ENCODE peak calls at places on chromosomes 11 and 22, in nine cellular contexts. One of them, this sample, is unnamed.

GRCh38 chr11:62770778-62771143 is 435 bp upstream of the TAF6L start:
- DNase-seq in neural progenitor cell: no peak
- DNase-seq in tibial artery: peak; percentile 75
- DNase-seq in A673: no peak
- DNase-seq in endothelial cell of umbilical vein: no peak
- DNase-seq in right atrium auricular region: no peak
- DNase-seq in NT2/D1: no peak
- DNase-seq in suprapubic skin: no peak
- DNase-seq in CD8-positive, alpha-beta memory T cell: no peak
- DNase-seq in this sample: no peak

GRCh38 chr11:117492578-117493251 is 165.1 kb downstream of the CEP164 start:
- DNase-seq in neural progenitor cell: peak; percentile 89
- DNase-seq in tibial artery: no peak
- DNase-seq in A673: peak; percentile 19
- DNase-seq in endothelial cell of umbilical vein: no peak
- DNase-seq in right atrium auricular region: no peak
- DNase-seq in NT2/D1: no peak
- DNase-seq in suprapubic skin: no peak
- DNase-seq in CD8-positive, alpha-beta memory T cell: no peak
- DNase-seq in this sample: no peak

GRCh38 chr11:46723359-46723680 is 4.3 kb downstream of the F2 start:
- DNase-seq in neural progenitor cell: no peak
- DNase-seq in tibial artery: no peak
- DNase-seq in A673: no peak
- DNase-seq in endothelial cell of umbilical vein: no peak
- DNase-seq in right atrium auricular region: no peak
- DNase-seq in NT2/D1: no peak
- DNase-seq in suprapubic skin: no peak
- DNase-seq in CD8-positive, alpha-beta memory T cell: no peak
- DNase-seq in this sample: no peak

GRCh38 chr11:106186630-106187029 is 109.2 kb downstream of the AASDHPPT start:
- DNase-seq in neural progenitor cell: no peak
- DNase-seq in tibial artery: no peak
- DNase-seq in A673: no peak
- DNase-seq in endothelial cell of umbilical vein: no peak
- DNase-seq in right atrium auricular region: no peak
- DNase-seq in NT2/D1: no peak
- DNase-seq in suprapubic skin: no peak
- DNase-seq in CD8-positive, alpha-beta memory T cell: no peak
- DNase-seq in this sample: no peak

GRCh38 chr11:64834723-64835615 is 9.5 kb downstream of the CDC42BPG start:
- DNase-seq in neural progenitor cell: no peak
- DNase-seq in tibial artery: no peak
- DNase-seq in A673: no peak
- DNase-seq in endothelial cell of umbilical vein: no peak
- DNase-seq in right atrium auricular region: no peak
- DNase-seq in NT2/D1: no peak
- DNase-seq in suprapubic skin: no peak
- DNase-seq in CD8-positive, alpha-beta memory T cell: no peak
- DNase-seq in this sample: no peak

GRCh38 chr11:82521427-82521826 is 212.2 kb downstream of the FAM181B start:
- DNase-seq in neural progenitor cell: no peak
- DNase-seq in tibial artery: no peak
- DNase-seq in A673: peak; percentile 43
- DNase-seq in endothelial cell of umbilical vein: no peak
- DNase-seq in right atrium auricular region: no peak
- DNase-seq in NT2/D1: no peak
- DNase-seq in suprapubic skin: no peak
- DNase-seq in CD8-positive, alpha-beta memory T cell: no peak
- DNase-seq in this sample: peak; percentile 52

GRCh38 chr22:23787910-23788309 is 1.1 kb downstream of the SMARCB1 start:
- DNase-seq in neural progenitor cell: peak; percentile 1
- DNase-seq in tibial artery: no peak
- DNase-seq in A673: no peak
- DNase-seq in endothelial cell of umbilical vein: no peak
- DNase-seq in right atrium auricular region: no peak
- DNase-seq in NT2/D1: no peak
- DNase-seq in suprapubic skin: no peak
- DNase-seq in CD8-positive, alpha-beta memory T cell: no peak
- DNase-seq in this sample: no peak

GRCh38 chr11:15629690-15630321 is 515.1 kb downstream of the INSC start:
- DNase-seq in neural progenitor cell: peak; percentile 68
- DNase-seq in tibial artery: no peak
- DNase-seq in A673: peak; percentile 43
- DNase-seq in endothelial cell of umbilical vein: no peak
- DNase-seq in right atrium auricular region: no peak
- DNase-seq in NT2/D1: no peak
- DNase-seq in suprapubic skin: no peak
- DNase-seq in CD8-positive, alpha-beta memory T cell: no peak
- DNase-seq in this sample: no peak

GRCh38 chr11:56855217-56855616 is 106.7 kb upstream of the OR9G4 start:
- DNase-seq in neural progenitor cell: no peak
- DNase-seq in tibial artery: no peak
- DNase-seq in A673: no peak
- DNase-seq in endothelial cell of umbilical vein: no peak
- DNase-seq in right atrium auricular region: no peak
- DNase-seq in NT2/D1: no peak
- DNase-seq in suprapubic skin: no peak
- DNase-seq in CD8-positive, alpha-beta memory T cell: no peak
- DNase-seq in this sample: no peak

GRCh38 chr11:64913171-64913727 is 3.8 kb downstream of the ATG2A start:
- DNase-seq in neural progenitor cell: no peak
- DNase-seq in tibial artery: no peak
- DNase-seq in A673: no peak
- DNase-seq in endothelial cell of umbilical vein: no peak
- DNase-seq in right atrium auricular region: no peak
- DNase-seq in NT2/D1: no peak
- DNase-seq in suprapubic skin: no peak
- DNase-seq in CD8-positive, alpha-beta memory T cell: no peak
- DNase-seq in this sample: no peak

GRCh38 chr11:130166457-130166784 is 6.8 kb downstream of the ST14 start:
- DNase-seq in neural progenitor cell: no peak
- DNase-seq in tibial artery: no peak
- DNase-seq in A673: no peak
- DNase-seq in endothelial cell of umbilical vein: peak; percentile 32
- DNase-seq in right atrium auricular region: no peak
- DNase-seq in NT2/D1: no peak
- DNase-seq in suprapubic skin: no peak
- DNase-seq in CD8-positive, alpha-beta memory T cell: no peak
- DNase-seq in this sample: no peak

GRCh38 chr11:1731451-1732059 is 18.8 kb downstream of the IFITM10 start:
- DNase-seq in neural progenitor cell: no peak
- DNase-seq in tibial artery: peak; percentile 9
- DNase-seq in A673: no peak
- DNase-seq in endothelial cell of umbilical vein: no peak
- DNase-seq in right atrium auricular region: no peak
- DNase-seq in NT2/D1: no peak
- DNase-seq in suprapubic skin: no peak
- DNase-seq in CD8-positive, alpha-beta memory T cell: no peak
- DNase-seq in this sample: no peak

GRCh38 chr11:128686745-128687177 is 7.1 kb upstream of the FLI1 start:
- DNase-seq in neural progenitor cell: peak; percentile 77
- DNase-seq in tibial artery: no peak
- DNase-seq in A673: no peak
- DNase-seq in endothelial cell of umbilical vein: peak; percentile 53
- DNase-seq in right atrium auricular region: no peak
- DNase-seq in NT2/D1: no peak
- DNase-seq in suprapubic skin: no peak
- DNase-seq in CD8-positive, alpha-beta memory T cell: peak; percentile 53
- DNase-seq in this sample: no peak

GRCh38 chr11:46264976-46265375 is 12.5 kb upstream of the CREB3L1 start:
- DNase-seq in neural progenitor cell: no peak
- DNase-seq in tibial artery: no peak
- DNase-seq in A673: no peak
- DNase-seq in endothelial cell of umbilical vein: no peak
- DNase-seq in right atrium auricular region: no peak
- DNase-seq in NT2/D1: no peak
- DNase-seq in suprapubic skin: no peak
- DNase-seq in CD8-positive, alpha-beta memory T cell: no peak
- DNase-seq in this sample: no peak

GRCh38 chr22:28799125-28799833 is 1.1 kb downstream of the XBP1 start:
- DNase-seq in neural progenitor cell: peak; percentile 32
- DNase-seq in tibial artery: peak; percentile 80
- DNase-seq in A673: peak; percentile 69
- DNase-seq in endothelial cell of umbilical vein: peak; percentile 82
- DNase-seq in right atrium auricular region: peak; percentile 89
- DNase-seq in NT2/D1: no peak
- DNase-seq in suprapubic skin: peak; percentile 87
- DNase-seq in CD8-positive, alpha-beta memory T cell: peak; percentile 29
- DNase-seq in this sample: peak; percentile 83

GRCh38 chr22:40196628-40197027 is 18.9 kb downstream of the TNRC6B start:
- DNase-seq in neural progenitor cell: no peak
- DNase-seq in tibial artery: no peak
- DNase-seq in A673: peak; percentile 65
- DNase-seq in endothelial cell of umbilical vein: peak; percentile 85
- DNase-seq in right atrium auricular region: no peak
- DNase-seq in NT2/D1: no peak
- DNase-seq in suprapubic skin: no peak
- DNase-seq in CD8-positive, alpha-beta memory T cell: no peak
- DNase-seq in this sample: no peak

GRCh38 chr11:15955595-15955994 is 400.8 kb downstream of the SOX6 start:
- DNase-seq in neural progenitor cell: no peak
- DNase-seq in tibial artery: no peak
- DNase-seq in A673: no peak
- DNase-seq in endothelial cell of umbilical vein: no peak
- DNase-seq in right atrium auricular region: no peak
- DNase-seq in NT2/D1: no peak
- DNase-seq in suprapubic skin: no peak
- DNase-seq in CD8-positive, alpha-beta memory T cell: no peak
- DNase-seq in this sample: no peak

GRCh38 chr11:69355346-69355940 is 61.5 kb downstream of the MYEOV start:
- DNase-seq in neural progenitor cell: no peak
- DNase-seq in tibial artery: peak; percentile 47
- DNase-seq in A673: no peak
- DNase-seq in endothelial cell of umbilical vein: no peak
- DNase-seq in right atrium auricular region: peak; percentile 52
- DNase-seq in NT2/D1: no peak
- DNase-seq in suprapubic skin: peak; percentile 56
- DNase-seq in CD8-positive, alpha-beta memory T cell: no peak
- DNase-seq in this sample: no peak

GRCh38 chr11:1953489-1954284 is 6.6 kb downstream of the MRPL23 start:
- DNase-seq in neural progenitor cell: no peak
- DNase-seq in tibial artery: peak; percentile 60
- DNase-seq in A673: no peak
- DNase-seq in endothelial cell of umbilical vein: no peak
- DNase-seq in right atrium auricular region: peak; percentile 43
- DNase-seq in NT2/D1: no peak
- DNase-seq in suprapubic skin: peak; percentile 58
- DNase-seq in CD8-positive, alpha-beta memory T cell: no peak
- DNase-seq in this sample: peak; percentile 11

GRCh38 chr11:130037058-130037457 is 32.6 kb upstream of the APLP2 start:
- DNase-seq in neural progenitor cell: no peak
- DNase-seq in tibial artery: no peak
- DNase-seq in A673: no peak
- DNase-seq in endothelial cell of umbilical vein: peak; percentile 65
- DNase-seq in right atrium auricular region: no peak
- DNase-seq in NT2/D1: no peak
- DNase-seq in suprapubic skin: no peak
- DNase-seq in CD8-positive, alpha-beta memory T cell: no peak
- DNase-seq in this sample: no peak

DNA sequence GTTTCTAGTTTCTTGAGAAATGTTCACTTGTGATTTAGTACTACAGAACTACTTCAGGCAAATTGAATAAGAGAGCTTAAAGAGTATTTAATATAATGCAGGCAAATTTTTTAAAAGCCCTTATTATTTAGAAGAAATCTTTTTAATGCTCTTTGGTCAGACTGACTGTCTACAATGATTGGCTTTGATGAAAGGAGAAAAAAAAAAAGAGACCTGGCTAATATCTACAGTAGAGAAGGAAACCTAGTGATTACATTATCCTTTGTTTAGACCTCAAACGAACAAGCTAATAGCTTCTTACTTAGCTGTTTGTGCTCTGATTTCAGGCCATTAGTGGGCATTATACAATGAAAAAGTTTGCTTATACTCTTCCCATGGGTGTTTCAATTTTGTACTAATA is 1043.1 kb downstream of the JRKL start:
- DNase-seq in neural progenitor cell: no peak
- DNase-seq in tibial artery: no peak
- DNase-seq in A673: no peak
- DNase-seq in endothelial cell of umbilical vein: no peak
- DNase-seq in right atrium auricular region: no peak
- DNase-seq in NT2/D1: no peak
- DNase-seq in suprapubic skin: no peak
- DNase-seq in CD8-positive, alpha-beta memory T cell: no peak
- DNase-seq in this sample: no peak
- H3K9me3 ChIP-seq in neural progenitor cell: no peaks in the 10 kb centered on the region
- H3K9me3 ChIP-seq in tibial artery: no peaks in the 10 kb centered on the region
- H3K9me3 ChIP-seq in A673: no peaks in the 10 kb centered on the region
- H3K9me3 ChIP-seq in endothelial cell of umbilical vein: no peaks in the 10 kb centered on the region
- H3K9me3 ChIP-seq in right atrium auricular region: no peaks in the 10 kb centered on the region
- H3K9me3 ChIP-seq in NT2/D1: peaks cover 6% of the 10 kb centered on the region
- H3K9me3 ChIP-seq in suprapubic skin: no peaks in the 10 kb centered on the region
- H3K9me3 ChIP-seq in CD8-positive, alpha-beta memory T cell: peaks cover 5% of the 10 kb centered on the region
- H3K9me3 ChIP-seq in this sample: no peaks in the 10 kb centered on the region

GRCh38 chr22:38124236-38124974 is 13.9 kb upstream of the BAIAP2L2 start:
- DNase-seq in neural progenitor cell: peak; percentile 45
- DNase-seq in tibial artery: no peak
- DNase-seq in A673: no peak
- DNase-seq in endothelial cell of umbilical vein: no peak
- DNase-seq in right atrium auricular region: no peak
- DNase-seq in NT2/D1: no peak
- DNase-seq in suprapubic skin: no peak
- DNase-seq in CD8-positive, alpha-beta memory T cell: no peak
- DNase-seq in this sample: no peak
- H3K27me3 ChIP-seq in neural progenitor cell: no peaks in the 10 kb centered on the region
- H3K27me3 ChIP-seq in tibial artery: no peaks in the 10 kb centered on the region
- H3K27me3 ChIP-seq in A673: no peaks in the 10 kb centered on the region
- H3K27me3 ChIP-seq in endothelial cell of umbilical vein: no peaks in the 10 kb centered on the region
- H3K27me3 ChIP-seq in right atrium auricular region: no peaks in the 10 kb centered on the region
- H3K27me3 ChIP-seq in NT2/D1: no peaks in the 10 kb centered on the region
- H3K27me3 ChIP-seq in suprapubic skin: no peaks in the 10 kb centered on the region
- H3K27me3 ChIP-seq in CD8-positive, alpha-beta memory T cell: no peaks in the 10 kb centered on the region
- H3K27me3 ChIP-seq in this sample: no peaks in the 10 kb centered on the region

GRCh38 chr11:134519788-134520187 is 107.7 kb upstream of the B3GAT1 start:
- DNase-seq in neural progenitor cell: no peak
- DNase-seq in tibial artery: no peak
- DNase-seq in A673: no peak
- DNase-seq in endothelial cell of umbilical vein: no peak
- DNase-seq in right atrium auricular region: no peak
- DNase-seq in NT2/D1: no peak
- DNase-seq in suprapubic skin: no peak
- DNase-seq in CD8-positive, alpha-beta memory T cell: no peak
- DNase-seq in this sample: no peak
- H3K9me3 ChIP-seq in neural progenitor cell: no peaks in the 10 kb centered on the region
- H3K9me3 ChIP-seq in tibial artery: no peaks in the 10 kb centered on the region
- H3K9me3 ChIP-seq in A673: no peaks in the 10 kb centered on the region
- H3K9me3 ChIP-seq in endothelial cell of umbilical vein: no peaks in the 10 kb centered on the region
- H3K9me3 ChIP-seq in right atrium auricular region: no peaks in the 10 kb centered on the region
- H3K9me3 ChIP-seq in NT2/D1: no peaks in the 10 kb centered on the region
- H3K9me3 ChIP-seq in suprapubic skin: no peaks in the 10 kb centered on the region
- H3K9me3 ChIP-seq in CD8-positive, alpha-beta memory T cell: no peaks in the 10 kb centered on the region
- H3K9me3 ChIP-seq in this sample: no peaks in the 10 kb centered on the region

DNA sequence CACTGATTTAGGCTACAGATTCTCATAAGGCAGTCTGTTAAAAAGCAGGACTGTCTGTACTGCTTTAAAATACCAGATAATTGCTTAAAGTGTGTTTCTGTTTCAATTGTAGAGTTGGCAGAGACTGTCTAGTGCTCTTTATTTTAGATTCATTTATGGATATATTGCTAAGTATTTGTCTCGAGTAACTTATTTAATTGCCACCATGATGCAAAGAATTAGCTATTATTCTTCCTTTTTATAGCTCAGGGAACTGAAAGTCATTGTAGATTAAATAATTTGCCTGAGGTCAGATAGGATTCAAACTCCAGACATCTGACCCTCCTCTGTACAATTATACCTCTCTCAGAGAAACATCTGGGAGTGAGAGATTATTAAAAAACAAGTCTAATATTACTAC is 19.5 kb upstream of the RAG2 start:
- DNase-seq in neural progenitor cell: no peak
- DNase-seq in tibial artery: no peak
- DNase-seq in A673: no peak
- DNase-seq in endothelial cell of umbilical vein: no peak
- DNase-seq in right atrium auricular region: no peak
- DNase-seq in NT2/D1: no peak
- DNase-seq in suprapubic skin: no peak
- DNase-seq in CD8-positive, alpha-beta memory T cell: no peak
- DNase-seq in this sample: no peak
- H3K27me3 ChIP-seq in neural progenitor cell: no peaks in the 10 kb centered on the region
- H3K27me3 ChIP-seq in tibial artery: no peaks in the 10 kb centered on the region
- H3K27me3 ChIP-seq in A673: no peaks in the 10 kb centered on the region
- H3K27me3 ChIP-seq in endothelial cell of umbilical vein: no peaks in the 10 kb centered on the region
- H3K27me3 ChIP-seq in right atrium auricular region: no peaks in the 10 kb centered on the region
- H3K27me3 ChIP-seq in NT2/D1: no peaks in the 10 kb centered on the region
- H3K27me3 ChIP-seq in suprapubic skin: no peaks in the 10 kb centered on the region
- H3K27me3 ChIP-seq in CD8-positive, alpha-beta memory T cell: peaks cover 4% of the 10 kb centered on the region
- H3K27me3 ChIP-seq in this sample: no peaks in the 10 kb centered on the region

This sample was measured in tibial nerve.